ENCODE peak calls at places on chromosomes 13 and 19, in ten cellular contexts. One of them, this sample, is unnamed.

GRCh38 chr13:111202745-111203144 is 87.6 kb downstream of the ARHGEF7 start:
- DNase-seq in heart left ventricle: peak; percentile 62
- DNase-seq in brain microvascular endothelial cell: peak; percentile 96
- DNase-seq in fibroblast of lung: peak; percentile 89
- DNase-seq in dorsolateral prefrontal cortex: no peak
- DNase-seq in body of pancreas: no peak
- DNase-seq in endodermal cell: no peak
- DNase-seq in glutamatergic neuron: no peak
- DNase-seq in WTC11: no peak
- DNase-seq in B cell: peak; percentile 29
- DNase-seq in this sample: peak; percentile 51

GRCh38 chr19:49432141-49433073 is 7.2 kb downstream of the GFY start:
- DNase-seq in heart left ventricle: no peak
- DNase-seq in brain microvascular endothelial cell: no peak
- DNase-seq in fibroblast of lung: no peak
- DNase-seq in dorsolateral prefrontal cortex: no peak
- DNase-seq in body of pancreas: no peak
- DNase-seq in endodermal cell: peak; percentile 91
- DNase-seq in glutamatergic neuron: no peak
- DNase-seq in WTC11: peak; percentile 90
- DNase-seq in B cell: no peak
- DNase-seq in this sample: no peak

GRCh38 chr13:25912961-25913360 is 138.9 kb downstream of the SHISA2 start:
- DNase-seq in heart left ventricle: no peak
- DNase-seq in brain microvascular endothelial cell: no peak
- DNase-seq in fibroblast of lung: no peak
- DNase-seq in dorsolateral prefrontal cortex: no peak
- DNase-seq in body of pancreas: no peak
- DNase-seq in endodermal cell: no peak
- DNase-seq in glutamatergic neuron: no peak
- DNase-seq in WTC11: no peak
- DNase-seq in B cell: no peak
- DNase-seq in this sample: no peak

GRCh38 chr13:110815471-110816204 is 99.2 kb downstream of the ANKRD10 start:
- DNase-seq in heart left ventricle: no peak
- DNase-seq in brain microvascular endothelial cell: no peak
- DNase-seq in fibroblast of lung: no peak
- DNase-seq in dorsolateral prefrontal cortex: no peak
- DNase-seq in body of pancreas: no peak
- DNase-seq in endodermal cell: no peak
- DNase-seq in glutamatergic neuron: no peak
- DNase-seq in WTC11: no peak
- DNase-seq in B cell: no peak
- DNase-seq in this sample: no peak

GRCh38 chr19:6127716-6128335 is 7.6 kb upstream of the ACSBG2 start:
- DNase-seq in heart left ventricle: no peak
- DNase-seq in brain microvascular endothelial cell: no peak
- DNase-seq in fibroblast of lung: no peak
- DNase-seq in dorsolateral prefrontal cortex: no peak
- DNase-seq in body of pancreas: no peak
- DNase-seq in endodermal cell: no peak
- DNase-seq in glutamatergic neuron: no peak
- DNase-seq in WTC11: no peak
- DNase-seq in B cell: no peak
- DNase-seq in this sample: no peak

GRCh38 chr19:49916839-49917733 is 11.9 kb upstream of the ATF5 start:
- DNase-seq in heart left ventricle: no peak
- DNase-seq in brain microvascular endothelial cell: no peak
- DNase-seq in fibroblast of lung: no peak
- DNase-seq in dorsolateral prefrontal cortex: no peak
- DNase-seq in body of pancreas: no peak
- DNase-seq in endodermal cell: peak; percentile 75
- DNase-seq in glutamatergic neuron: no peak
- DNase-seq in WTC11: peak; percentile 62
- DNase-seq in B cell: no peak
- DNase-seq in this sample: no peak

GRCh38 chr19:1055028-1055425 is 11.9 kb upstream of the ARHGAP45 start:
- DNase-seq in heart left ventricle: no peak
- DNase-seq in brain microvascular endothelial cell: no peak
- DNase-seq in fibroblast of lung: no peak
- DNase-seq in dorsolateral prefrontal cortex: no peak
- DNase-seq in body of pancreas: no peak
- DNase-seq in endodermal cell: no peak
- DNase-seq in glutamatergic neuron: no peak
- DNase-seq in WTC11: no peak
- DNase-seq in B cell: no peak
- DNase-seq in this sample: no peak

GRCh38 chr13:32408999-32409313 is 19.0 kb downstream of the N4BP2L1 start:
- DNase-seq in heart left ventricle: no peak
- DNase-seq in brain microvascular endothelial cell: no peak
- DNase-seq in fibroblast of lung: peak; percentile 11
- DNase-seq in dorsolateral prefrontal cortex: no peak
- DNase-seq in body of pancreas: no peak
- DNase-seq in endodermal cell: no peak
- DNase-seq in glutamatergic neuron: no peak
- DNase-seq in WTC11: no peak
- DNase-seq in B cell: no peak
- DNase-seq in this sample: no peak

GRCh38 chr13:41060723-41061074 is 610 bp upstream of the WBP4 start:
- DNase-seq in heart left ventricle: peak; percentile 82
- DNase-seq in brain microvascular endothelial cell: no peak
- DNase-seq in fibroblast of lung: peak; percentile 83
- DNase-seq in dorsolateral prefrontal cortex: peak; percentile 77
- DNase-seq in body of pancreas: peak; percentile 80
- DNase-seq in endodermal cell: peak; percentile 91
- DNase-seq in glutamatergic neuron: peak; percentile 80
- DNase-seq in WTC11: peak; percentile 84
- DNase-seq in B cell: peak; percentile 91
- DNase-seq in this sample: no peak

GRCh38 chr13:41061914-41062837 is 867 bp downstream of the WBP4 start:
- DNase-seq in heart left ventricle: no peak
- DNase-seq in brain microvascular endothelial cell: peak; percentile 50
- DNase-seq in fibroblast of lung: peak; percentile 69
- DNase-seq in dorsolateral prefrontal cortex: no peak
- DNase-seq in body of pancreas: no peak
- DNase-seq in endodermal cell: no peak
- DNase-seq in glutamatergic neuron: no peak
- DNase-seq in WTC11: no peak
- DNase-seq in B cell: no peak
- DNase-seq in this sample: no peak

GRCh38 chr13:41059466-41059865 is 1.8 kb upstream of the WBP4 start:
- DNase-seq in heart left ventricle: no peak
- DNase-seq in brain microvascular endothelial cell: no peak
- DNase-seq in fibroblast of lung: peak; percentile 18
- DNase-seq in dorsolateral prefrontal cortex: no peak
- DNase-seq in body of pancreas: no peak
- DNase-seq in endodermal cell: no peak
- DNase-seq in glutamatergic neuron: no peak
- DNase-seq in WTC11: no peak
- DNase-seq in B cell: no peak
- DNase-seq in this sample: no peak

GRCh38 chr13:41059896-41060722 is 1.2 kb upstream of the WBP4 start:
- DNase-seq in heart left ventricle: peak; percentile 90
- DNase-seq in brain microvascular endothelial cell: peak; percentile 86
- DNase-seq in fibroblast of lung: peak; percentile 90
- DNase-seq in dorsolateral prefrontal cortex: peak; percentile 93
- DNase-seq in body of pancreas: peak; percentile 91
- DNase-seq in endodermal cell: peak; percentile 96
- DNase-seq in glutamatergic neuron: peak; percentile 89
- DNase-seq in WTC11: peak; percentile 92
- DNase-seq in B cell: peak; percentile 79
- DNase-seq in this sample: peak; percentile 89

DNA sequence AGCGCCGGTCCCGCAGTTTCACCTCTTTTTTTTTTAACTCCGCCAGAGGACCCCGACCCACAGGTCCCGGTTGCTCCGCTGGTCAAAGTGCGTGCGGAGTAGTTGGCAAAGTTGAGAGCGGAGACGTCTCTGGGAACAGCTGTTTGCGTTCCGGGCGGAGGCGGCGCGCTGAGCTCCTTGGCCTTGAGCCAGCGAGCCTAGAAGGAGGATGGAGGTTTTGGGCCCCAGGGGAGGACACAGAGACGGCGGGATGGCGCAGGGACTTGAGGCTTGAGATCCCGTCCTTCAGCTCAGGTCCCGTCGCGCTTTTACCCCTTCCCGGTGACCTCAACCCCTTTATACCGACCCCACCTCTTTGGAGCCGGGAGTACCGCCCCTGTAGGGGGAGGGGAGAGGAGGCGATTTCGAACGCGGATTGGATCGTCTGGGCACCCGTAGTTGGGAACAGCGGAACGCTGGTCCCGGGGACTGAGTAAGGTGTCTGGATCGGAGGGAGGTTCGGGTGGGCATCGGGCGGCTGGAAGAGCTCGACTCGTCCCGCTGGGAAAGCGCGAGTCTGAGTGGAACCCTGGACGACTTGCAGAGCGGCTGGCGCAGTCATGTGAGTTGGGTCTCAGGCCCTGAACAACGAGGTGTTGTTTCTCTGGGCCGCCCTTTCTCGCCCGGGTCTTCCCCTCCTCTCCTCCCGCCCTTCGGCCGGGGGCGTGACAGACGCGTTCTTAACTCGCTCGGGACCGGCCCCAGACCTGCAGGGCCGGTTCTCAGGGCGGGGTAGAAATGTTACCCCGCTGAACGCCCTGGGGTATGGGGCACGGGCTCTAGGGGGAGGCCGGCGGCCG is at the start of gene WBP4:
- DNase-seq in heart left ventricle: peak; percentile 96
- DNase-seq in brain microvascular endothelial cell: peak; percentile 93
- DNase-seq in fibroblast of lung: peak; percentile 94
- DNase-seq in dorsolateral prefrontal cortex: peak; percentile 86
- DNase-seq in body of pancreas: peak; percentile 94
- DNase-seq in endodermal cell: peak; percentile 98
- DNase-seq in glutamatergic neuron: peak; percentile 95
- DNase-seq in WTC11: peak; percentile 92
- DNase-seq in B cell: peak; percentile 92
- DNase-seq in this sample: peak; percentile 96
- TF ChIP-seq CTCF in heart left ventricle: peak; percentile 44
- TF ChIP-seq CTCF in brain microvascular endothelial cell: peak; percentile 28
- TF ChIP-seq CTCF in fibroblast of lung: peak; percentile 34
- TF ChIP-seq CTCF in dorsolateral prefrontal cortex: no peak
- TF ChIP-seq CTCF in body of pancreas: no peak
- TF ChIP-seq CTCF in endodermal cell: no peak
- TF ChIP-seq CTCF in glutamatergic neuron: no peak
- TF ChIP-seq CTCF in WTC11: no peak
- TF ChIP-seq CTCF in B cell: no peak
- TF ChIP-seq CTCF in this sample: peak; percentile 30

DNA sequence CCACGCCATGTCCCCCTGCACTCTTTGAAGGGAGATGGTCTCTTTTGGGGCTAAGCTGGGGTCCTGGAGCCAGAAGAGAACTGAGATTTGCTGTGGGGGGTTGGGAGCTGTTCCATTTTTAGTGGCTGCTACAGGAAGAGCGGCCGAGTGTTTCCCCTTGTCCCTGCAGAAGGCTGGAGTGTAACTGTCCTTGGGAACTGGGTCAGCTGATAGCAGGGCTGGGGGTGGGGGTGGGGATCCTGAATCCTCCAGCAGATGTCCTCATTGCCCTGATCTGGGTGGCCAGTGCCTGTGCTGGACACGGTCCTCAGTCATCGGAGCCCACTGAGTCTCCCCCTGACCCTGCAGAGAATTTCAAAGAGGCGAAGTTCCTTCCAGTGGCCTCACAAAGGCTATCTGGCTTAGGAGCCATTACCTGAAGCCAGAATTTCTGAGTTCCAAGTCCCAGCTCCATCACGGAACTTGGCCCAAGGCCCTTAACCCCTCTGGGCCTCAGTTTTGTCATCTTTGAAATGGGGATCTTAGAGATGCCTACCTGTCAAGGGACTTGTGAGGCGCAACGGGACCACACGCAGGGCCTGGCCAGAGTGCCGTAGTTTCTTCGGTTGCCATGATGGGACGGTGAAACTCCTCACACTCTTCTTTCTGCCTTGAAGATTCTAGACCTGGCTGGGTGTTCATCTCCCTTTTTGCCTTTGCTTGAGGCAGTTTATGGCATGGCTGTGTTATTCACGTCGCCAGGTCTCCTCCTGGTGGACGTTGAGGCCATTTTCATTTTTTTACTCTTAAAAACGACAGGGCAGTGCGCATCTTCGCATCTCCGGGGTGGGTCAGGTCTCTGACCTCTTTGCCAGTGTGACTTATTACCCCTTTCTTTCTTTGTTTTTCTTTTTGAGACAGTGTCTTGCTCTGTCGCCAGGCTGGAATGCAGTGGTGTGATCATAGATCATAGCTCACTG is 51.9 kb downstream of the DNM2 start:
- DNase-seq in heart left ventricle: peak; percentile 83
- DNase-seq in brain microvascular endothelial cell: no peak
- DNase-seq in fibroblast of lung: no peak
- DNase-seq in dorsolateral prefrontal cortex: peak; percentile 67
- DNase-seq in body of pancreas: peak; percentile 78
- DNase-seq in endodermal cell: peak; percentile 59
- DNase-seq in glutamatergic neuron: no peak
- DNase-seq in WTC11: no peak
- DNase-seq in B cell: no peak
- DNase-seq in this sample: no peak
- TF ChIP-seq CTCF in heart left ventricle: peak; percentile 59
- TF ChIP-seq CTCF in brain microvascular endothelial cell: peak; percentile 56
- TF ChIP-seq CTCF in fibroblast of lung: peak; percentile 33
- TF ChIP-seq CTCF in dorsolateral prefrontal cortex: no peak
- TF ChIP-seq CTCF in body of pancreas: peak; percentile 43
- TF ChIP-seq CTCF in endodermal cell: peak; percentile 15
- TF ChIP-seq CTCF in glutamatergic neuron: no peak
- TF ChIP-seq CTCF in WTC11: no peak
- TF ChIP-seq CTCF in B cell: peak; percentile 14
- TF ChIP-seq CTCF in this sample: no peak

DNA sequence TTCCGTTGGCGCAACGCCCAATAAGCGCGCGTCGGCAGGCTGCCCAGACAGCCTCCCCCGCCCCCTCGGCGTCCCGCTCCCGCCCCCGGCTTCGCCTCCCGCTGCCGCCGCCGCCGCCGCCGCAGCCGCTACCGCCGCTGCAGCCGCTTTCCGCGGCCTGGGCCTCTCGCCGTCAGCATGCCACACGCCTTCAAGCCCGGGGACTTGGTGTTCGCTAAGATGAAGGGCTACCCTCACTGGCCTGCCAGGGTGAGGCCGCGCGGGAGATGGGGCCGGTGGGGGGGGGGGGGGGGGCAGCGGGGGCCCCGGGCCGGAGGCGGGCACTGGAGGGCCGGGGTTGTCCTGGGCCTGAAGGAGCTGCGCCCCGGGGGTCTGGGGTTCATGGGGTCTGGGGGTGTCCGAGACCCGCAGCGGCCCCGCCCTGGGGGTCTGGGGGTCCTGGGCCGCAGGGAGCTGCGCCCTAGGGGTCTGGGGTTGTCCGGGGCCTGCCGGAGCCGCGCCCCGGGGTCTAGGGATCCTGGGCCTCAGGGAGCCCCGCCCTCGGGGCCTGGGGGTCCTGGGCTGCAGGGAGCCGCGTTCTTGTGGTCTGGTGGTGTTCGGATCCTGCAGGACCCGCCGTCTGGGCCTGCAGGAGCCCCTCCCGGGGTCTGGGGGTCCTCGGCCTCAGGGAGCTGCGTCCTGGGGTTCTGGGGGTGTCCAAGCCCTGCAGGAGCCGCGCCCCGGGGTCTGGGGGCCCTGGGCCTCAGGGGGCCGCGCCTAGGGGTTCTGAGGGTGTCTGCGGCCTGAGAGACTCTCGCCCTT is at the start of gene HDGFL2:
- DNase-seq in heart left ventricle: no peak
- DNase-seq in brain microvascular endothelial cell: no peak
- DNase-seq in fibroblast of lung: no peak
- DNase-seq in dorsolateral prefrontal cortex: no peak
- DNase-seq in body of pancreas: no peak
- DNase-seq in endodermal cell: no peak
- DNase-seq in glutamatergic neuron: peak; percentile 97
- DNase-seq in WTC11: no peak
- DNase-seq in B cell: peak; percentile 46
- DNase-seq in this sample: no peak
- TF ChIP-seq CTCF in heart left ventricle: no peak
- TF ChIP-seq CTCF in brain microvascular endothelial cell: no peak
- TF ChIP-seq CTCF in fibroblast of lung: no peak
- TF ChIP-seq CTCF in dorsolateral prefrontal cortex: no peak
- TF ChIP-seq CTCF in body of pancreas: no peak
- TF ChIP-seq CTCF in endodermal cell: no peak
- TF ChIP-seq CTCF in glutamatergic neuron: no peak
- TF ChIP-seq CTCF in WTC11: no peak
- TF ChIP-seq CTCF in B cell: no peak
- TF ChIP-seq CTCF in this sample: no peak

DNA sequence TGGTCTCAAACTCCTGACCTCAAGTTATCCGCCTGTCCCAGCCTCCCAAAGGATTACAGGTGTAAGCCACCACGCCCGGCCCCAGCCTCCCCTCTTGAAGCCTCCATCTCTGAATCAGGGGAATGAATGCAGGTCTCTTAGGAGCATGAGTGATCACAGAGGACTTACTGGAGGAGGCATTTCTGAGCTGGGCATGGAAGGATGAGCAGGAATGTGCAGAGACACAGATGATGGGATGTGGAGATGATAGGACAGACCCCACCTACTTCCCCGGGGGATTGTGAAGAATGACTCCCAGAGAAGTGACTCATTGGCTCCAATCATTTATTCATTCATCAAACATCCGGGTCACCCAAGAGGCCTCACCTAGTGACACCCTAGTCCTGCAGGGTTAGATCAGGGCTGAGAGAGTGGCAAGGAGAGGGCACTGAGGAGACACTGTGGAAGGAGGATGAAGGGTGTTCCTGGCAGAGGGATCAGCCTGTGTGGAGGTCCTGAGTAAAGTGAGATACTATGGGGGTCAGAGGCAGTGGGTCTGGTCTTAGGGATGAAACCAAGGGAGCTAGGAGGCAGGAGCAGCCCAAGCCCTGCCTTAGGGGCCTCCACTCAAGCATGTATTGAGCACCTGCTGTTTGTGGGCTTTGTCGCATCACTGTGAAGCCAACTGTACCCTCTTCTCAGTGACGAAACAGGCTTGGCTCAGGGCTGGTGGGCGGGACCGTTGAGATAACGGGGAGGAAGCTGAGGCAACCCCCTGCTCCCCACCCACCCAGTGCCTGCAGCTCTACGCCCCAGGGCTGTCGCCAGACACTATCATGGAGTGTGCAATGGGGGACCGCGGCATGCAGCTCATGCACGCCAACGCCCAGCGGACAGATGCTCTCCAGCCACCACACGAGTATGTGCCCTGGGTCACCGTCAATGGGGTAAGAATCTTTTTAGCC is 3.0 kb downstream of the IFI30 start:
- DNase-seq in heart left ventricle: no peak
- DNase-seq in brain microvascular endothelial cell: no peak
- DNase-seq in fibroblast of lung: no peak
- DNase-seq in dorsolateral prefrontal cortex: no peak
- DNase-seq in body of pancreas: no peak
- DNase-seq in endodermal cell: no peak
- DNase-seq in glutamatergic neuron: no peak
- DNase-seq in WTC11: no peak
- DNase-seq in B cell: no peak
- DNase-seq in this sample: no peak
- TF ChIP-seq CTCF in heart left ventricle: no peak
- TF ChIP-seq CTCF in brain microvascular endothelial cell: no peak
- TF ChIP-seq CTCF in fibroblast of lung: no peak
- TF ChIP-seq CTCF in dorsolateral prefrontal cortex: no peak
- TF ChIP-seq CTCF in body of pancreas: no peak
- TF ChIP-seq CTCF in endodermal cell: no peak
- TF ChIP-seq CTCF in glutamatergic neuron: no peak
- TF ChIP-seq CTCF in WTC11: no peak
- TF ChIP-seq CTCF in B cell: no peak
- TF ChIP-seq CTCF in this sample: no peak